ENCODE peak calls at places on chromosomes 16 and 17, in nine cellular contexts. C is mucosa of gallbladder, Q is midbrain, I is C1 segment of cervical spinal cord, S is sciatic nerve, O is NCI-H187, G is heart right ventricle, K is left ventricle myocardium inferior, Y is anterior cingulate cortex. L is an unnamed sample.

GRCh38 chr16:10219742-10220141 is 37.5 kb upstream of the GRIN2A start:
- DNase-seq in C (no peak), Q (no peak), I (no peak), S (no peak), O (no peak), G (no peak), K (no peak), Y (no peak), L (no peak)

GRCh38 chr16:65769776-65770438 is 596.6 kb upstream of the CDH5 start:
- DNase-seq in C (no peak), Q (no peak), I (no peak), S (no peak), O (no peak), G (no peak), K (no peak), Y (no peak), L (no peak)

GRCh38 chr16:85522842-85523601 is 90.1 kb upstream of the GSE1 start:
- DNase-seq in C (no peak), Q (no peak), I (no peak), S (no peak), O (no peak), G (peak), K (no peak), Y (no peak), L (peak)

GRCh38 chr16:88121886-88122580 is 170.8 kb downstream of the BANP start:
- DNase-seq in C (no peak), Q (no peak), I (no peak), S (no peak), O (no peak), G (no peak), K (no peak), Y (no peak), L (no peak)

GRCh38 chr16:84526794-84527485 is 22.5 kb upstream of the MEAK7 start:
- DNase-seq in C (no peak), Q (peak), I (no peak), S (no peak), O (no peak), G (peak), K (peak), Y (no peak), L (no peak)

GRCh38 chr16:15539197-15539596 is 103.8 kb downstream of the MARF1 start:
- DNase-seq in C (no peak), Q (no peak), I (no peak), S (no peak), O (no peak), G (no peak), K (no peak), Y (no peak), L (no peak)

GRCh38 chr16:17408955-17409441 is 61.8 kb downstream of the XYLT1 start:
- DNase-seq in C (no peak), Q (no peak), I (no peak), S (no peak), O (no peak), G (no peak), K (no peak), Y (no peak), L (no peak)

GRCh38 chr17:67245694-67246397 is 850 bp upstream of the HELZ start:
- DNase-seq in C (no peak), Q (no peak), I (no peak), S (peak), O (no peak), G (peak), K (peak), Y (no peak), L (no peak)

GRCh38 chr17:46874906-46875305 is 23.5 kb downstream of the WNT9B start:
- DNase-seq in C (no peak), Q (no peak), I (no peak), S (no peak), O (no peak), G (no peak), K (no peak), Y (no peak), L (no peak)

GRCh38 chr17:80116923-80117380 is 15.6 kb downstream of the GAA start:
- DNase-seq in C (no peak), Q (no peak), I (no peak), S (peak), O (no peak), G (no peak), K (no peak), Y (no peak), L (no peak)